ENCODE peak calls at places on chromosomes 13 and 19, in six cellular contexts. T is heart left ventricle, E is mesothelial cell of epicardium, X is astrocyte of the spinal cord, L is Calu3, K is spleen. A is an unnamed sample.

GRCh38 chr13:55553736-55554135 is 1587.0 kb upstream of the PRR20A start:
- DNase-seq in K (no peak), L (no peak), X (no peak), E (no peak), T (no peak), A (no peak)

GRCh38 chr19:48415395-48415794 is 21.9 kb downstream of the GRIN2D start:
- DNase-seq in T (peak), E (no peak), X (peak), L (peak), K (peak), A (no peak)

GRCh38 chr13:79988573-79988972 is 352.4 kb downstream of the SPRY2 start:
- DNase-seq in L (no peak), T (no peak), E (no peak), K (no peak), X (peak), A (no peak)

GRCh38 chr13:68304287-68304893 is 1074.3 kb upstream of the PCDH9 start:
- DNase-seq in L (peak), T (no peak), K (no peak), X (peak), E (no peak), A (no peak)

GRCh38 chr19:14517446-14517839 is 754 bp downstream of the DNAJB1 start:
- DNase-seq in K (no peak), T (no peak), L (no peak), X (no peak), E (no peak), A (no peak)

GRCh38 chr19:10390652-10391286 is 10.4 kb upstream of the TYK2 start:
- DNase-seq in T (no peak), X (peak), E (no peak), K (peak), L (peak), A (peak)

GRCh38 chr19:35718345-35719041 is 690 bp downstream of the KMT2B start:
- DNase-seq in K (peak), L (peak), E (no peak), X (peak), T (peak), A (no peak)

GRCh38 chr13:64633948-64634347 is 2596.2 kb downstream of the PCDH9 start:
- DNase-seq in T (no peak), E (no peak), L (no peak), K (no peak), X (peak), A (no peak)

GRCh38 chr19:50567052-50567841 is 988 bp downstream of the LRRC4B start:
- DNase-seq in E (no peak), T (no peak), K (no peak), X (no peak), L (no peak), A (no peak)

GRCh38 chr13:80251403-80251802 is 89.5 kb downstream of the SPRY2 start:
- DNase-seq in X (peak), T (no peak), K (no peak), E (no peak), L (no peak), A (no peak)

GRCh38 chr19:799076-799881 is 2.0 kb downstream of the PTBP1 start:
- DNase-seq in T (no peak), L (no peak), K (no peak), E (no peak), X (peak), A (no peak)

GRCh38 chr19:13094771-13095392 is 7.8 kb downstream of the LYL1 start:
- DNase-seq in L (no peak), K (peak), E (no peak), X (no peak), T (peak), A (no peak)

GRCh38 chr19:55099557-55100506 is 17.6 kb downstream of the PPP1R12C start:
- DNase-seq in X (no peak), T (peak), K (no peak), E (no peak), L (peak), A (no peak)
- TF ChIP-seq CTCF in X (peak), T (peak), K (no peak), E (no peak), L (no peak), A (no peak)

DNA sequence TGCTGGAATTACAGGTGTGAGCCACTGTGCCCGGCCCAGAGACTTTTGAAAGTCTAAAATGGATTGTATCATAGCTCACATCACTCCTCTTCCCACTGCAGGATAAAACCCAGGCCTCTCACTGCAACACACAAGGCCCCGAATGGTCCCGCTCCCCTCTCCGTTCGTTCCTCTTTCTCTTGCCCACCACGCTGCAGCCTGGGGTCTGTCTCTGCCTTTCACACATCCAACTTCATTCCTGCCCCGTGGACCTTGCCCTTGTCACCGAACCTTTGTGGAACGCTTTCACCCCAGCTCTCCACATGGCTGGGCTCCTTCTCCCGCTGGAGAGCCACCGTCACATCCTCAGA is 42.6 kb downstream of the NFIC start:
- DNase-seq in E (no peak), X (no peak), T (no peak), K (no peak), L (no peak), A (no peak)
- TF ChIP-seq CTCF in E (no peak), X (no peak), T (no peak), K (no peak), L (no peak), A (no peak)

DNA sequence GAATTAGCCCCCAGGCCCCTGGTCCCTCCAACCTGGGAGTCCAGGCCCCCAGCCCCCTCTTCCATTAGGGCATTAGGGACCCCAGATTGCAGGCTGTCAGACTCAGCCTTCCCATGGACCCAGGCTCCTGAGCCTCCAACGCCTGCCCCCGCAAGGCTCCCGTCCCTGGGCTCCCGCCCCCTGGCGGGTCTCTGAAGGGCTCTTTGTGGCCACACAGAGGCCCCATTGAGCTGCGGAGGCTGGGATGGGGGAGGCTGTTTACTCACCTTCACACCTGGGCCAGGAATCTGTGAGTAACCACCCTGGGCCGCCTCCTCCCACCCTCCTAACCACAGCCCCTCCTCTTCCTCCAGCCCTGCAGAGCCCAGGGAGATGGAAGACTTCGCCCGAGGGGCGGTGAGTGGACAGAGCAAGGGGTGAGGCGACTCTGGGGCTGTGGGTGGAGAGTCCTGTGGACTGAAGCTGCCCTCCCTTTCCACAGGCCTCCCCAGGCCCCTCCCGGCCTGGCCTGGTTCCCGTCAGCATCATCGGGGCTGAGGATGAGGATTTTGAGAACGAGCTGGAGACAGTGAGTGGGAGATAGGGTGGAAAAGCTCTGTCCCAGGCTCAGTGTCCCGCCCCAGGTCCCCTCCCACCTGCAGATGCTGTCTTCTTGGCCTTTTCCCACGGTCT is 4.9 kb downstream of the ARHGEF1 start:
- DNase-seq in E (no peak), L (peak), K (peak), T (no peak), X (peak), A (no peak)
- TF ChIP-seq CTCF in E (no peak), L (peak), K (no peak), T (no peak), X (no peak), A (no peak)

GRCh38 chr13:111598751-111599150 is 278.3 kb downstream of the TEX29 start:
- DNase-seq in T (no peak), L (no peak), E (no peak), K (no peak), X (no peak), A (no peak)

GRCh38 chr13:111609631-111610030 is 289.2 kb downstream of the TEX29 start:
- DNase-seq in K (no peak), X (no peak), E (no peak), L (no peak), T (no peak), A (no peak)

GRCh38 chr13:111602874-111603273 is 282.4 kb downstream of the TEX29 start:
- DNase-seq in T (no peak), X (no peak), L (no peak), E (no peak), K (no peak), A (no peak)

GRCh38 chr13:111599791-111600190 is 279.3 kb downstream of the TEX29 start:
- DNase-seq in X (no peak), T (no peak), K (no peak), L (no peak), E (no peak), A (no peak)

DNA sequence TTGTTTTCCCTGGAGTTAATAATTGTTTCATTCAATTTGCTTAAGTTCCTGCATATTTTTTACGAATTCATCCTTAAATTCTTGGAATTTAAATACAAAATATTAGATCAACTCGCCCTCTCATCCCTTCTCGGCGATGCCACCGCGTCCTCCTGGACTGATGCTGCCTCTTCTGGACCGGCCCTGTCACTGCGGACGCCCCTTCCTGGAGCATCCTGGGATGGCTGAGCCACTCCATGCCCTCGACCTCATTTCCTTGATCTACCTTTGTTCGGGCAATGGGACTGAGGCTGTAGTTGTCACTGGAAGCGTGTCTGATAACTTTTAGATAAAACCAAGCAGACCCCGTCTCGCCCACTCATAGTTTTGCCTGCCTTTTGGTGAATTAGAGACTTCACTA is 283.6 kb downstream of the TEX29 start:
- DNase-seq in E (no peak), X (no peak), K (peak), L (no peak), T (no peak), A (no peak)
- TF ChIP-seq CTCF in E (no peak), X (no peak), K (no peak), L (no peak), T (no peak), A (no peak)

GRCh38 chr13:107835339-107836018 is 379.9 kb downstream of the LIG4 start:
- DNase-seq in K (no peak), T (no peak), L (peak), E (no peak), X (peak), A (no peak)

GRCh38 chr13:107838592-107839161 is 376.7 kb downstream of the LIG4 start:
- DNase-seq in E (no peak), X (no peak), L (no peak), T (no peak), K (no peak), A (no peak)

GRCh38 chr13:107834268-107834667 is 381.1 kb downstream of the LIG4 start:
- DNase-seq in E (no peak), T (no peak), X (peak), L (no peak), K (no peak), A (no peak)

GRCh38 chr13:107832521-107833095 is 382.7 kb downstream of the LIG4 start:
- DNase-seq in E (no peak), T (no peak), K (no peak), L (no peak), X (no peak), A (no peak)

DNA sequence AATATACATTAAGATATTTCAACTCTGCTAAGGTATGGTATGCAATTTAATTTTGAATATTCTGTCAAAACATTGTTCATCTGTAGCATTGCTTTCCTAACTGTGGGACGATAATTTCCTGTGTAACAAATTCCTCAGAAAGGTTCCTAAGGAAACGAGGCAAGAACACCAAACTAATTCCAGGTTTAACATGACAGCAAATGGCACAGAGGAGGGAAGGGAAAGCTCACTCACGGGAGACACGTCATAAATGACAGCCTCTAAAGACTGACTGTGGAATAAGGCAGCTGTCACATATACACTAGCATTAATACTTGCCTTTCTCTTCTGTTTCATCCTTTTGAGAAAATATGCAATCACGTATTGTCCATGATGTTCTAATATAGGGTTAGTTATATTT is 380.6 kb downstream of the LIG4 start:
- DNase-seq in K (no peak), E (no peak), L (no peak), X (peak), T (no peak), A (no peak)
- TF ChIP-seq CTCF in K (no peak), E (no peak), L (no peak), X (no peak), T (no peak), A (no peak)

DNA sequence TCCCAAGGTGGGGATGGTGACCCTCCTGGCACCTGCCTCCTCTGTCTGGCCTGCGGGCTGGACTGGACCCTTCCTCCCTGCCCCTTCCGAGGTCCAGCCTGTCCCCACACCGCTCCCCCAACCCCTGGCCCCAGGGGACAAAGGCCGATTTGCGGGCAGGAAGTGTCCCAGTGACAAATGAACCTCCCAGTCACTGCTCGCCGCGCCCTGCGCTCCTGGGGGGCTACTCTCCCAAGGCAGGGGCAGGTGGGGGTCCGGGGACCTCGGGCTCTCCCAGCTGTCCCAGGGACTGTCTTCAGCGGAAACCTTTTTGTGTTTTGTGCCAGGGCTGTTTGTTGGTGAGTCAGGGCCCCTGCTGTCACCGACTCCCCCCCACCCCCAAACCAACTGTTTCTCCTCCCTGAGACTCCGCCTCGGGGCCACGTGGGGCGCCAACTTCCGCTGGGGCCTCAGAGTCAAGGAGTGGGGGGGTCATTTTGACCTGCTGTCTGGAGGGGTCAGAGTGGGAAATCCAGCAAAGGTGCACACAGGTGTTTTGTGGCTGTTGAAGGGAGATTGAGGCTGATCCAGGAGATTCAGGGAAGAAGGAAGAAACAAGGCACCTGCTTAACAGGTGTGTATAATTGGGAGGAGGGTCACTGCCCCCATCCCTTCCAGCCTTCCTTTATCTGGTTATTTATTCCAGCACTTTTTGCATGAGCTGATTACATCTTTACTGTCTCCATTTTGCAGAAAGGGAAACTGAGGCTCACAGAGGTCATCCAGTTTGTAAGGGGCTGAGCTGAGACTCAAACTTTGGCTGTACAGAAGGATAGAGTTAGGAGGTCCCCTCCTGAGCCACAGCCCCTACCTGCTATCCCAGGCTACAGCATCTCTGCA is 831 bp downstream of the PGPEP1 start:
- DNase-seq in L (peak), T (peak), E (no peak), K (peak), X (peak), A (no peak)
- TF ChIP-seq CTCF in L (no peak), T (no peak), E (no peak), K (no peak), X (no peak), A (no peak)

A was measured in AG09319.